ENCODE peak calls at places on chromosomes 1 and 21, in four cellular contexts. One of them, this sample, is unnamed.

GRCh38 chr1:184150776-184151531 is 99.4 kb downstream of the TSEN15 start:
- DNase-seq in tibial artery: peak; percentile 73
- DNase-seq in thyroid gland: peak; percentile 75
- DNase-seq in testis: peak; percentile 57
- DNase-seq in this sample: no peak

GRCh38 chr1:247156787-247157232 is 15.0 kb downstream of the ZNF124 start:
- DNase-seq in tibial artery: no peak
- DNase-seq in thyroid gland: no peak
- DNase-seq in testis: no peak
- DNase-seq in this sample: no peak

GRCh38 chr1:233364695-233365539 is 37.4 kb downstream of the MAP3K21 start:
- DNase-seq in tibial artery: no peak
- DNase-seq in thyroid gland: no peak
- DNase-seq in testis: no peak
- DNase-seq in this sample: no peak

GRCh38 chr1:241518447-241519307 is 878 bp downstream of the FH start:
- DNase-seq in tibial artery: peak; percentile 21
- DNase-seq in thyroid gland: peak; percentile 14
- DNase-seq in testis: no peak
- DNase-seq in this sample: no peak

GRCh38 chr21:27565418-27565817 is 598.5 kb upstream of the ADAMTS5 start:
- DNase-seq in tibial artery: no peak
- DNase-seq in thyroid gland: no peak
- DNase-seq in testis: no peak
- DNase-seq in this sample: no peak

GRCh38 chr1:87279966-87280535 is 48.6 kb upstream of the LMO4 start:
- DNase-seq in tibial artery: no peak
- DNase-seq in thyroid gland: no peak
- DNase-seq in testis: no peak
- DNase-seq in this sample: no peak

GRCh38 chr21:42112857-42113256 is 41.7 kb downstream of the UMODL1 start:
- DNase-seq in tibial artery: no peak
- DNase-seq in thyroid gland: no peak
- DNase-seq in testis: no peak
- DNase-seq in this sample: no peak

GRCh38 chr1:230113230-230113604 is 46.2 kb downstream of the GALNT2 start:
- DNase-seq in tibial artery: no peak
- DNase-seq in thyroid gland: no peak
- DNase-seq in testis: no peak
- DNase-seq in this sample: no peak

GRCh38 chr1:168099314-168099920 is 37.3 kb downstream of the GPR161 start:
- DNase-seq in tibial artery: no peak
- DNase-seq in thyroid gland: no peak
- DNase-seq in testis: peak; percentile 32
- DNase-seq in this sample: no peak

GRCh38 chr1:229117664-229118300 is 153.1 kb upstream of the RAB4A start:
- DNase-seq in tibial artery: peak; percentile 90
- DNase-seq in thyroid gland: peak; percentile 98
- DNase-seq in testis: peak; percentile 85
- DNase-seq in this sample: peak; percentile 64

GRCh38 chr1:19366599-19367315 is 54.6 kb downstream of the SLC66A1 start:
- DNase-seq in tibial artery: no peak
- DNase-seq in thyroid gland: no peak
- DNase-seq in testis: peak; percentile 89
- DNase-seq in this sample: no peak

GRCh38 chr1:152697701-152698600 is at the start of gene LCE2A:
- DNase-seq in tibial artery: no peak
- DNase-seq in thyroid gland: no peak
- DNase-seq in testis: no peak
- DNase-seq in this sample: no peak

GRCh38 chr1:25795227-25795626 is 4.8 kb upstream of the SELENON start:
- DNase-seq in tibial artery: no peak
- DNase-seq in thyroid gland: no peak
- DNase-seq in testis: no peak
- DNase-seq in this sample: no peak

GRCh38 chr1:20285510-20285909 is 5.2 kb upstream of the VWA5B1 start:
- DNase-seq in tibial artery: no peak
- DNase-seq in thyroid gland: no peak
- DNase-seq in testis: no peak
- DNase-seq in this sample: no peak

GRCh38 chr1:71093938-71094337 is 13.1 kb upstream of the ZRANB2 start:
- DNase-seq in tibial artery: no peak
- DNase-seq in thyroid gland: no peak
- DNase-seq in testis: no peak
- DNase-seq in this sample: no peak

GRCh38 chr1:174103766-174104165 is 55.6 kb upstream of the RABGAP1L start:
- DNase-seq in tibial artery: no peak
- DNase-seq in thyroid gland: no peak
- DNase-seq in testis: no peak
- DNase-seq in this sample: no peak

GRCh38 chr1:64892576-64893573 is 73.5 kb downstream of the JAK1 start:
- DNase-seq in tibial artery: peak; percentile 36
- DNase-seq in thyroid gland: no peak
- DNase-seq in testis: no peak
- DNase-seq in this sample: no peak

GRCh38 chr21:43921602-43921978 is 56.6 kb downstream of the AGPAT3 start:
- DNase-seq in tibial artery: no peak
- DNase-seq in thyroid gland: no peak
- DNase-seq in testis: no peak
- DNase-seq in this sample: no peak
- H3K36me3 ChIP-seq in tibial artery: no peaks in the 10 kb centered on the region
- H3K36me3 ChIP-seq in thyroid gland: no peaks in the 10 kb centered on the region
- H3K36me3 ChIP-seq in testis: no peaks in the 10 kb centered on the region
- H3K36me3 ChIP-seq in this sample: no peaks in the 10 kb centered on the region

DNA sequence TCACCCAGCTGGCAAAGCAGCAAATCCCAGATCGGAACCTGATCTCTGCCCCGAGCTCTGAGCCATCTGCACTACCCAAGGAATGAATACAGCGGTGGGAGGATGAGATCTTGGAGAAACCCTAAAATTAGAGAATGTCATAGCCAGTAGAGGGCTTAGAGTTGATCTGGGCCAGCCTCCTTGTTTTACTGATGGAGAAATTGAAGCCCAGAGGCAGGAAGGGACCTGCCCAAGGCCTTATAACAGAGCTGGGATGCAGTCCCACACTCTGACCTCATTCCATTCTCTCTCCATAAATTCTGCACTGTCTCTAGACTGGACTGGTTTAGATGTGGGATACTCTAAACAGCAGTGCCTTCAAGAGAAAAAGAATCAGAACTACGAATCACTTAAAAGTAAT is 4.8 kb upstream of the SFN start:
- DNase-seq in tibial artery: no peak
- DNase-seq in thyroid gland: no peak
- DNase-seq in testis: no peak
- DNase-seq in this sample: no peak
- H3K27ac ChIP-seq in tibial artery: no peak overlapping the region
- H3K27ac ChIP-seq in thyroid gland: no peak overlapping the region
- H3K27ac ChIP-seq in testis: no peak overlapping the region
- H3K27ac ChIP-seq in this sample: no peak overlapping the region

DNA sequence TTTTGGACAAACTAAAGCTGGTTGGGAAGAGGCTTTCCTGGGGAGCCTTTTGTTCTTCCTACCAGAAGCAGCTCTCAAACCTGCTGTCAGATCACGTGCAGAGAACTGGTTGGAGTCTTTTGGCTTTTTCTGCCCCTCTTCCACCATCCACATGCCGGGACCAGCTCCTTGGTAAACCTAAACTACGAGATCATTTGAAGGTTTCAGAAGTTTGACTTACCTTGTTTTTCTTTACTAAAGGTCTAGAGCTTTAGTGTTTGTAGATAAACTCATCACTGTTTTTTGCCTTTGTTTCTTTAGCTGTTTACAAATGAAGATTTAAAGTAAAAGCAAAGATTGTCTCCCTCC is 113.4 kb downstream of the HLX start:
- DNase-seq in tibial artery: no peak
- DNase-seq in thyroid gland: no peak
- DNase-seq in testis: no peak
- DNase-seq in this sample: no peak
- H3K27me3 ChIP-seq in tibial artery: no peaks in the 10 kb centered on the region
- H3K27me3 ChIP-seq in thyroid gland: no peaks in the 10 kb centered on the region
- H3K27me3 ChIP-seq in testis: no peaks in the 10 kb centered on the region
- H3K27me3 ChIP-seq in this sample: no peaks in the 10 kb centered on the region

GRCh38 chr1:157132111-157132510 is 6.1 kb downstream of the ETV3 start:
- DNase-seq in tibial artery: no peak
- DNase-seq in thyroid gland: no peak
- DNase-seq in testis: no peak
- DNase-seq in this sample: no peak
- H3K36me3 ChIP-seq in tibial artery: peaks cover 80% of the 10 kb centered on the region
- H3K36me3 ChIP-seq in thyroid gland: peaks cover 42% of the 10 kb centered on the region
- H3K36me3 ChIP-seq in testis: no peaks in the 10 kb centered on the region
- H3K36me3 ChIP-seq in this sample: peaks cover 6% of the 10 kb centered on the region